ENCODE peak calls at places on chromosomes 2 and 18, in four cellular contexts. One of them, this sample, is unnamed.
A peak's percentile ranks its signal among the peaks of the same experiment; 100 is the strongest.

GRCh38 chr2:100376836-100377235 is 40.6 kb downstream of the CHST10 start:
- DNase-seq in H4: no peak
- DNase-seq in SW480: no peak
- DNase-seq in H54: no peak
- DNase-seq in this sample: peak; percentile 13

GRCh38 chr18:10131036-10131774 is 217.4 kb downstream of the VAPA start:
- DNase-seq in H4: no peak
- DNase-seq in SW480: peak; percentile 33
- DNase-seq in H54: no peak
- DNase-seq in this sample: no peak

GRCh38 chr18:12278765-12279682 is 24.9 kb downstream of the CIDEA start:
- DNase-seq in H4: peak; percentile 68
- DNase-seq in SW480: no peak
- DNase-seq in H54: peak; percentile 79
- DNase-seq in this sample: no peak

GRCh38 chr2:218877331-218877730 is 3.3 kb upstream of the WNT10A start:
- DNase-seq in H4: no peak
- DNase-seq in SW480: no peak
- DNase-seq in H54: no peak
- DNase-seq in this sample: no peak

GRCh38 chr2:190062053-190062452 is 476 bp downstream of the MSTN start:
- DNase-seq in H4: no peak
- DNase-seq in SW480: no peak
- DNase-seq in H54: no peak
- DNase-seq in this sample: no peak

GRCh38 chr2:145016711-145017110 is 496.8 kb upstream of the ZEB2 start:
- DNase-seq in H4: no peak
- DNase-seq in SW480: no peak
- DNase-seq in H54: no peak
- DNase-seq in this sample: no peak

GRCh38 chr2:202290316-202290715 is 24.8 kb downstream of the NOP58 start:
- DNase-seq in H4: no peak
- DNase-seq in SW480: no peak
- DNase-seq in H54: no peak
- DNase-seq in this sample: no peak

GRCh38 chr2:25905126-25905525 is 26.8 kb upstream of the ASXL2 start:
- DNase-seq in H4: no peak
- DNase-seq in SW480: no peak
- DNase-seq in H54: no peak
- DNase-seq in this sample: no peak

GRCh38 chr2:190578158-190579057 is 43.9 kb upstream of the NEMP2 start:
- DNase-seq in H4: peak; percentile 44
- DNase-seq in SW480: peak; percentile 96
- DNase-seq in H54: no peak
- DNase-seq in this sample: peak; percentile 39

This sample was measured in Calu3.